ENCODE peak calls at places on chromosomes 6 and 20, in four cellular contexts. O is DMS153; X is NCI-H2171; Z is CD8-positive, alpha-beta memory T cell. K is an unnamed sample.

GRCh38 chr20:43958626-43959025 is 44.0 kb downstream of the TOX2 start:
- DNase-seq in O (no peak), X (no peak), Z (no peak), K (no peak)

GRCh38 chr20:51431321-51431720 is 111.2 kb downstream of the NFATC2 start:
- DNase-seq in O (no peak), X (no peak), Z (no peak), K (no peak)

GRCh38 chr6:107648983-107649382 is 159.1 kb downstream of the SOBP start:
- DNase-seq in O (no peak), X (no peak), Z (no peak), K (no peak)

GRCh38 chr6:156794963-156795362 is 17.8 kb downstream of the ARID1B start:
- DNase-seq in O (no peak), X (no peak), Z (peak), K (no peak)

GRCh38 chr20:34443546-34443945 is 72.7 kb upstream of the DYNLRB1 start:
- DNase-seq in O (no peak), X (no peak), Z (no peak), K (no peak)

GRCh38 chr6:143745160-143746133 is 67.7 kb downstream of the PHACTR2 start:
- DNase-seq in O (peak), X (peak), Z (no peak), K (no peak)

GRCh38 chr20:58652606-58653303 is 1.7 kb downstream of the STX16 start:
- DNase-seq in O (no peak), X (no peak), Z (no peak), K (no peak)

GRCh38 chr6:25788305-25788922 is 33.9 kb downstream of the SLC17A4 start:
- DNase-seq in O (no peak), X (no peak), Z (peak), K (peak)

GRCh38 chr6:134454794-134455193 is 136.9 kb upstream of the SGK1 start:
- DNase-seq in O (no peak), X (no peak), Z (no peak), K (no peak)

GRCh38 chr6:130513770-130514169 is 148.0 kb downstream of the TMEM200A start:
- DNase-seq in O (peak), X (no peak), Z (peak), K (no peak)

GRCh38 chr6:1590580-1590979 is 19.1 kb upstream of the FOXC1 start:
- DNase-seq in O (no peak), X (no peak), Z (no peak), K (no peak)

GRCh38 chr6:102732908-102733307 is 1339.4 kb downstream of the GRIK2 start:
- DNase-seq in O (no peak), X (no peak), Z (no peak), K (no peak)